ENCODE peak calls at places on chromosome 20, in six cellular contexts. I, M, C, R, D and Q are unnamed samples.

GRCh38 chr20:43959079-43959919 is 44.6 kb downstream of the TOX2 start:
- DNase-seq in C (no peak), D (no peak), R (no peak), M (no peak), I (no peak), Q (no peak)

GRCh38 chr20:57999465-58000111 is 228.9 kb downstream of the ANKRD60 start:
- DNase-seq in D (no peak), R (no peak), C (no peak), I (peak; percentile 3), M (peak; percentile 31), Q (no peak)

GRCh38 chr20:18263723-18264122 is 24.6 kb upstream of the ZNF133 start:
- DNase-seq in C (no peak), D (no peak), I (peak; percentile 51), R (no peak), M (no peak), Q (no peak)

GRCh38 chr20:53635189-53635588 is 41.5 kb upstream of the ZNF217 start:
- DNase-seq in D (no peak), C (no peak), I (no peak), M (no peak), R (no peak), Q (no peak)

GRCh38 chr20:8196096-8196495 is 64.0 kb downstream of the PLCB1 start:
- DNase-seq in C (no peak), M (no peak), R (no peak), D (no peak), I (peak; percentile 31), Q (no peak)

GRCh38 chr20:15674253-15675145 is 898.7 kb downstream of the KIF16B start:
- DNase-seq in R (no peak), D (no peak), M (no peak), I (no peak), C (no peak), Q (no peak)

GRCh38 chr20:38203337-38204003 is 38.4 kb upstream of the TGM2 start:
- DNase-seq in I (no peak), M (no peak), C (no peak), R (no peak), D (no peak), Q (no peak)

GRCh38 chr20:34472246-34472925 is 43.8 kb upstream of the DYNLRB1 start:
- DNase-seq in I (peak; percentile 38), D (no peak), C (peak; percentile 61), M (no peak), R (no peak), Q (no peak)

GRCh38 chr20:33124261-33124660 is 43.7 kb upstream of the BPIFA2 start:
- DNase-seq in I (no peak), C (no peak), D (no peak), M (no peak), R (no peak), Q (no peak)

GRCh38 chr20:13857304-13857703 is 72.5 kb downstream of the NDUFAF5 start:
- DNase-seq in C (no peak), I (no peak), D (no peak), R (no peak), M (no peak), Q (no peak)

GRCh38 chr20:54293526-54293925 is 85.6 kb downstream of the PFDN4 start:
- DNase-seq in C (no peak), M (no peak), R (no peak), I (no peak), D (no peak), Q (no peak)

GRCh38 chr20:4329232-4329631 is 313.9 kb upstream of the RNF24 start:
- DNase-seq in R (no peak), I (no peak), D (no peak), C (no peak), M (no peak), Q (no peak)
- H3K4me1 ChIP-seq in R (no peaks in the 10 kb centered on the region), I (no peaks in the 10 kb centered on the region), D (no peaks in the 10 kb centered on the region), C (peaks cover 2% of the 10 kb centered on the region), M (no peaks in the 10 kb centered on the region), Q (no peaks in the 10 kb centered on the region)

DNA sequence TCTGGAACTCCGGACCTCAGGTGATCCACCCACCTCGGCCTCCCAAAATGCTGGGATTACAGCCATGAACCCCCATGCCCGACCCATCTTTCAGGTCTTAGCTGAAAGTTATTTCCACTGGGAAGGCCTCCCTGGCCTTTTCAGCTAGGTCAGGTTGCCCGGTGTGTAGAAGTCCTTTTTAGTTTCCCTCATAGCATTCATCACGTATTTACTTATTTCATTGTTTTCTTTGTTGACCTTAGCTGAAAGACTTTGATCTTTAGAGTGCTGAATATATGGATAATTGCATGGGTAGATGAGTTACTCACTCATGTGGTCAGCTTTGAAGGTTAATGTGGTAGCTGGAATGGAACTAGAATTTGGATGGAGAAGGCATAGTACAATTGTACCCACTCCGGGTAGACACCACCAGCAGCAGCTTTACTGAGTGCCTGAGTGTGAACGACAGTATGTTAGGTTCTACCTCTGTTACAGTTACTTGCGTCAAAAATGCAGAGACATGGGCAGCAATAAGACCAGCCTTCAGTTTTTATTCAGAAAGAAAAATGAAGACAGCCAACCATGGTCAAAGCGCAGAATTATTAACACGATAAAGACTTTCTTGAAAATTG is 9.1 kb downstream of the KIZ start:
- DNase-seq in D (no peak), C (no peak), I (no peak), R (no peak), M (no peak), Q (no peak)
- H3K27ac ChIP-seq in D (no peak overlapping the region), C (no peak overlapping the region), I (no peak overlapping the region), R (no peak overlapping the region), M (no peak overlapping the region), Q (no peak overlapping the region)

DNA sequence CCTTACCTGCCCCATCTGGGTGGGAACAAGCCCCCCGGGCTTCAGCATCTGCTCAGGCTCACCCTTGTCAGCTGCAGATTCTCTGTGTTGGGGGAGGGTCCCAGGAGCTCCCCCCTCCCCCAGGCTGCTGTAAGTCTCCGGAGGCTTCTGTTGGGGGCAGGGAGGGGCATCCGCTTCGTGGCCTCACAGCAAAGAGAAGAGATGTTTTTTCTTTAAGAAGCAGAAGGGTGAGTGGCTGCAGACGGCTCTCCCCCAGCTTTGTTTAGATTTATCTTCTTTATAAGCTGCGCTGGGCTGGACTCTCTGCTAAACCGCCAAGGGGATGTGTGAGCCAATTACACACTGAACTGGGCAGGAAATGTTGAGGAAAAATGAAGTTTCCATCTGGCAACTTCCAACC is 48.7 kb upstream of the GATA5 start:
- DNase-seq in D (no peak), C (peak; percentile 6), I (peak; percentile 55), R (no peak), M (no peak), Q (no peak)
- H3K4ac ChIP-seq in D (peak overlapping the region; percentile 4), C (no peak overlapping the region), I (no peak overlapping the region), R (no peak overlapping the region), M (no peak overlapping the region), Q (no peak overlapping the region)

GRCh38 chr20:64049887-64050260 is 435 bp upstream of the SOX18 start:
- DNase-seq in M (no peak), I (no peak), C (no peak), R (no peak), D (no peak), Q (no peak)

GRCh38 chr20:64051532-64052325 is 2.3 kb upstream of the SOX18 start:
- DNase-seq in D (no peak), M (no peak), C (no peak), I (no peak), R (no peak), Q (no peak)

GRCh38 chr20:64051033-64051452 is 1.6 kb upstream of the SOX18 start:
- DNase-seq in R (no peak), I (no peak), M (no peak), D (no peak), C (no peak), Q (no peak)

GRCh38 chr20:64049060-64049886 is at the start of gene SOX18:
- DNase-seq in I (peak; percentile 69), M (no peak), D (no peak), R (peak; percentile 53), C (peak; percentile 21), Q (no peak)

GRCh38 chr20:64050261-64051032 is 1.0 kb upstream of the SOX18 start:
- DNase-seq in D (no peak), M (no peak), I (no peak), C (no peak), R (peak; percentile 49), Q (no peak)
- H3K4me1 ChIP-seq in D (peaks cover 29% of the 10 kb centered on the region), M (peaks cover 15% of the 10 kb centered on the region), I (peaks cover 13% of the 10 kb centered on the region), C (no peaks in the 10 kb centered on the region), R (no peaks in the 10 kb centered on the region), Q (peaks cover 12% of the 10 kb centered on the region)

DNA sequence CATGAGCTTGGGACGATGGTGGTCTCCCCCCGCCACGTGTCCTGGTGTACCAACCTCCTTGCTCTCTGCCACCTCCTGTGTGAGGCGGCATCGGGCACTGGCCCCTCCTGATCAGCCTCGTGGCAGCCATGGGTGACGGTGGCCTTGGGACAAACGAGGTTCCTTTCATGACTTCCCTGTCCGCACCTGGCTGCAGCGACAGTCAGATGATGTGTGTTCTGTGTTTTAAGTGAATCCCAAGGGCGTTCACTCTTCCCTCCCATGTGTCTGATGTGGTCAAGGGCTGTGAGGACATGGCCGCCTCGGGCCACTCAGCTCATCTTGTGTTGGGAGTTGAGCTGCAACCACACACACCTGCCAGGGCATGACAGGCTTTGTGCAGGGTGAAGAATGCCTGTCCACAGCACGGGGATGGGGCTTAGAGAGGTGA is 30.4 kb upstream of the PCMTD2 start:
- DNase-seq in M (no peak), C (no peak), R (no peak), D (no peak), I (no peak), Q (no peak)
- H3K27ac ChIP-seq in M (no peak overlapping the region), C (peak overlapping the region; percentile 65), R (no peak overlapping the region), D (no peak overlapping the region), I (no peak overlapping the region), Q (no peak overlapping the region)